ENCODE peak calls at places on chromosome 6, in six cellular contexts. R, H, D, P, I and E are unnamed samples.

GRCh38 chr6:154070657-154071056 is 31.6 kb downstream of the OPRM1 start:
- DNase-seq in R (no peak), H (no peak), D (no peak), P (no peak), I (no peak), E (no peak)

GRCh38 chr6:138662474-138662873 is 111.1 kb upstream of the CCDC28A start:
- DNase-seq in R (no peak), H (no peak), D (no peak), P (peak), I (no peak), E (peak)

GRCh38 chr6:144155529-144155928 is 5.2 kb downstream of the STX11 start:
- DNase-seq in R (no peak), H (no peak), D (no peak), P (no peak), I (no peak), E (no peak)

GRCh38 chr6:157443066-157443800 is 62.2 kb downstream of the ZDHHC14 start:
- DNase-seq in R (no peak), H (peak), D (no peak), P (peak), I (no peak), E (peak)

GRCh38 chr6:79946773-79947190 is 571 bp downstream of the ELOVL4 start:
- DNase-seq in R (peak), H (no peak), D (peak), P (peak), I (no peak), E (peak)

GRCh38 chr6:35310265-35310831 is 12.7 kb downstream of the DEF6 start:
- DNase-seq in R (no peak), H (no peak), D (peak), P (no peak), I (no peak), E (no peak)

GRCh38 chr6:44078795-44079671 is 48.2 kb downstream of the MRPL14 start:
- DNase-seq in R (no peak), H (no peak), D (peak), P (peak), I (peak), E (peak)

GRCh38 chr6:15077006-15077405 is 168.9 kb upstream of the JARID2 start:
- DNase-seq in R (no peak), H (no peak), D (no peak), P (no peak), I (no peak), E (no peak)

GRCh38 chr6:126337323-126337722 is 2.6 kb upstream of the CENPW start:
- DNase-seq in R (no peak), H (no peak), D (no peak), P (no peak), I (no peak), E (peak)

GRCh38 chr6:107114872-107115694 is at the start of gene BEND3:
- DNase-seq in R (peak), H (no peak), D (peak), P (no peak), I (peak), E (no peak)

GRCh38 chr6:118283759-118284158 is 264.3 kb upstream of the PLN start:
- DNase-seq in R (peak), H (peak), D (peak), P (peak), I (peak), E (peak)

GRCh38 chr6:157219201-157220200 is 103.8 kb downstream of the TMEM242 start:
- DNase-seq in R (no peak), H (no peak), D (no peak), P (peak), I (no peak), E (peak)

GRCh38 chr6:56802570-56802969 is 152.3 kb upstream of the BEND6 start:
- DNase-seq in R (peak), H (peak), D (no peak), P (peak), I (no peak), E (peak)

GRCh38 chr6:42237857-42238256 is 20.2 kb upstream of the MRPS10 start:
- DNase-seq in R (no peak), H (no peak), D (no peak), P (no peak), I (no peak), E (no peak)

GRCh38 chr6:89268776-89269175 is 46.3 kb downstream of the GABRR2 start:
- DNase-seq in R (no peak), H (no peak), D (no peak), P (peak), I (no peak), E (no peak)

GRCh38 chr6:82484001-82484400 is 120.4 kb downstream of the TPBG start:
- DNase-seq in R (no peak), H (no peak), D (no peak), P (no peak), I (no peak), E (no peak)

GRCh38 chr6:79372757-79373156 is 138.3 kb upstream of the HMGN3 start:
- DNase-seq in R (no peak), H (no peak), D (no peak), P (no peak), I (no peak), E (no peak)

GRCh38 chr6:138545621-138545980 is 46.3 kb upstream of the NHSL1 start:
- DNase-seq in R (no peak), H (no peak), D (no peak), P (peak), I (no peak), E (peak)

GRCh38 chr6:41705996-41706835 is 29.2 kb downstream of the TFEB start:
- DNase-seq in R (no peak), H (no peak), D (no peak), P (peak), I (peak), E (peak)